ENCODE peak calls at places on chromosomes 7 and 10, in six cellular contexts. One of them, this sample, is unnamed.

GRCh38 chr7:105718511-105718925 is 137.2 kb upstream of the EFCAB10 start:
- DNase-seq in left ventricle myocardium inferior: peak; percentile 26
- DNase-seq in esophagus muscularis mucosa: no peak
- DNase-seq in ovary: no peak
- DNase-seq in uterus: no peak
- DNase-seq in AG04450: no peak
- DNase-seq in this sample: no peak

GRCh38 chr7:92987543-92987942 is 130.2 kb downstream of the SAMD9 start:
- DNase-seq in left ventricle myocardium inferior: no peak
- DNase-seq in esophagus muscularis mucosa: no peak
- DNase-seq in ovary: no peak
- DNase-seq in uterus: no peak
- DNase-seq in AG04450: no peak
- DNase-seq in this sample: no peak

GRCh38 chr7:47636111-47636692 is 54.3 kb upstream of the TNS3 start:
- DNase-seq in left ventricle myocardium inferior: peak; percentile 32
- DNase-seq in esophagus muscularis mucosa: no peak
- DNase-seq in ovary: no peak
- DNase-seq in uterus: no peak
- DNase-seq in AG04450: no peak
- DNase-seq in this sample: no peak

GRCh38 chr10:52778511-52779392 is 6.2 kb upstream of the MBL2 start:
- DNase-seq in left ventricle myocardium inferior: no peak
- DNase-seq in esophagus muscularis mucosa: peak; percentile 70
- DNase-seq in ovary: no peak
- DNase-seq in uterus: no peak
- DNase-seq in AG04450: no peak
- DNase-seq in this sample: peak; percentile 7

GRCh38 chr7:142785841-142786250 is 15.1 kb downstream of the PRSS2 start:
- DNase-seq in left ventricle myocardium inferior: no peak
- DNase-seq in esophagus muscularis mucosa: no peak
- DNase-seq in ovary: no peak
- DNase-seq in uterus: no peak
- DNase-seq in AG04450: no peak
- DNase-seq in this sample: no peak

GRCh38 chr10:108445746-108446145 is 1281.2 kb upstream of the SORCS1 start:
- DNase-seq in left ventricle myocardium inferior: no peak
- DNase-seq in esophagus muscularis mucosa: peak; percentile 47
- DNase-seq in ovary: no peak
- DNase-seq in uterus: no peak
- DNase-seq in AG04450: no peak
- DNase-seq in this sample: no peak

GRCh38 chr10:44308935-44309334 is 76.0 kb downstream of the CXCL12 start:
- DNase-seq in left ventricle myocardium inferior: no peak
- DNase-seq in esophagus muscularis mucosa: peak; percentile 88
- DNase-seq in ovary: no peak
- DNase-seq in uterus: no peak
- DNase-seq in AG04450: no peak
- DNase-seq in this sample: no peak

GRCh38 chr7:149310113-149310836 is 48.3 kb downstream of the ZNF783 start:
- DNase-seq in left ventricle myocardium inferior: no peak
- DNase-seq in esophagus muscularis mucosa: no peak
- DNase-seq in ovary: peak; percentile 22
- DNase-seq in uterus: no peak
- DNase-seq in AG04450: peak; percentile 50
- DNase-seq in this sample: peak; percentile 57

GRCh38 chr10:5666324-5667220 is at the start of gene ASB13:
- DNase-seq in left ventricle myocardium inferior: peak; percentile 81
- DNase-seq in esophagus muscularis mucosa: peak; percentile 90
- DNase-seq in ovary: peak; percentile 69
- DNase-seq in uterus: peak; percentile 52
- DNase-seq in AG04450: no peak
- DNase-seq in this sample: no peak

GRCh38 chr7:27188666-27189559 is 3.9 kb upstream of the HOXA11 start:
- DNase-seq in left ventricle myocardium inferior: no peak
- DNase-seq in esophagus muscularis mucosa: no peak
- DNase-seq in ovary: no peak
- DNase-seq in uterus: peak; percentile 79
- DNase-seq in AG04450: no peak
- DNase-seq in this sample: no peak

GRCh38 chr10:69644658-69645295 is 14.7 kb downstream of the FAM241B start:
- DNase-seq in left ventricle myocardium inferior: peak; percentile 40
- DNase-seq in esophagus muscularis mucosa: no peak
- DNase-seq in ovary: peak; percentile 40
- DNase-seq in uterus: no peak
- DNase-seq in AG04450: peak; percentile 20
- DNase-seq in this sample: peak; percentile 39

GRCh38 chr7:25858562-25859411 is 293.2 kb upstream of the NFE2L3 start:
- DNase-seq in left ventricle myocardium inferior: no peak
- DNase-seq in esophagus muscularis mucosa: no peak
- DNase-seq in ovary: no peak
- DNase-seq in uterus: no peak
- DNase-seq in AG04450: no peak
- DNase-seq in this sample: no peak

GRCh38 chr7:25858200-25858561 is 293.8 kb upstream of the NFE2L3 start:
- DNase-seq in left ventricle myocardium inferior: no peak
- DNase-seq in esophagus muscularis mucosa: no peak
- DNase-seq in ovary: no peak
- DNase-seq in uterus: no peak
- DNase-seq in AG04450: no peak
- DNase-seq in this sample: no peak

GRCh38 chr7:25860206-25860881 is 291.7 kb upstream of the NFE2L3 start:
- DNase-seq in left ventricle myocardium inferior: no peak
- DNase-seq in esophagus muscularis mucosa: no peak
- DNase-seq in ovary: no peak
- DNase-seq in uterus: no peak
- DNase-seq in AG04450: no peak
- DNase-seq in this sample: no peak

GRCh38 chr7:25859732-25860131 is 292.3 kb upstream of the NFE2L3 start:
- DNase-seq in left ventricle myocardium inferior: no peak
- DNase-seq in esophagus muscularis mucosa: no peak
- DNase-seq in ovary: no peak
- DNase-seq in uterus: no peak
- DNase-seq in AG04450: no peak
- DNase-seq in this sample: no peak

GRCh38 chr7:25859412-25859704 is 292.6 kb upstream of the NFE2L3 start:
- DNase-seq in left ventricle myocardium inferior: no peak
- DNase-seq in esophagus muscularis mucosa: no peak
- DNase-seq in ovary: no peak
- DNase-seq in uterus: no peak
- DNase-seq in AG04450: no peak
- DNase-seq in this sample: no peak
- H3K4me3 ChIP-seq in left ventricle myocardium inferior: no peak overlapping the region
- H3K4me3 ChIP-seq in esophagus muscularis mucosa: no peak overlapping the region
- H3K4me3 ChIP-seq in ovary: no peak overlapping the region
- H3K4me3 ChIP-seq in uterus: no peak overlapping the region
- H3K4me3 ChIP-seq in AG04450: no peak overlapping the region
- H3K4me3 ChIP-seq in this sample: no peak overlapping the region

DNA sequence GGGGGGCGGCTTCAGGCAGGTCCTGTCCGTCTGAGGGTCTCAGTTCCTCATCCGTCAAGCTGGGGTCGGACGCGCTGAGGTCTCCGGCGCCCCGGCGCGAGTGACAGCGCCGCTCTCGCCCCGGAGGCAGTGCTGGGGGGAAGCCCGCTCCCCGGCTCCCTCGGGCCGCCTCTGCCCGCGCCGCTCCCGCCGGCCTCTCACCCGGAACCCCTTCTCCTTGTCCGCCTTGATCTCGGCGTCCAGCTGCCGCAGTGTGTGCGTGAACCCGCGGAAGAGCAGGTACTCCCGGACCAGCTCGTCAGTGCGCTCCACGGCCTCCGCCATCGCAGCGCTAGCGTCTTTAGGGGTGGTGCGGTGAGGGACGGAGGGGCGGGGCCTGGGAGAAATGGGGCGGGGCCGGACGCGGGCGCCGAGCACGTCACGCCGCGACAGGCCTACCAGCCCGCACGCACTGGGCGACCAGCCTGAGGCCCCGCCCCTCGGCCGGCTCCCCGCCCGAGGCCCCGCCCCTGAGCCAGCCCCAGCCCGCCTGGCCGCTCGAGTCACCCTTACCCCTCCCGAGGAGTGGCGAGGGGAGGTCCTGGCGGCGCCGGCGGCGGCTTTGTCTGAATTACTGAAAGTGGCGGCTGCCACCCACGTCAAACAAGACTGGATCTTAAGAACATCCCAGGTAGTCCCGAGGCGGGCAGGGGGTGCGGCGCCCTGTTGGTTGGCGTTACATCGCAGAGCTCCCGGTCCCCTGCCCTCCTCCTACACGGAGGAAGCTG is at the start of gene WDR91:
- DNase-seq in left ventricle myocardium inferior: peak; percentile 96
- DNase-seq in esophagus muscularis mucosa: peak; percentile 98
- DNase-seq in ovary: peak; percentile 97
- DNase-seq in uterus: peak; percentile 95
- DNase-seq in AG04450: peak; percentile 61
- DNase-seq in this sample: peak; percentile 35
- TF ChIP-seq CTCF in left ventricle myocardium inferior: no peak
- TF ChIP-seq CTCF in esophagus muscularis mucosa: no peak
- TF ChIP-seq CTCF in ovary: peak; percentile 17
- TF ChIP-seq CTCF in uterus: peak; percentile 29
- TF ChIP-seq CTCF in AG04450: no peak
- TF ChIP-seq CTCF in this sample: no peak

GRCh38 chr10:114520453-114520852 is 116.2 kb upstream of the AFAP1L2 start:
- DNase-seq in left ventricle myocardium inferior: no peak
- DNase-seq in esophagus muscularis mucosa: no peak
- DNase-seq in ovary: no peak
- DNase-seq in uterus: no peak
- DNase-seq in AG04450: no peak
- DNase-seq in this sample: no peak

GRCh38 chr10:114519756-114520288 is 115.5 kb upstream of the AFAP1L2 start:
- DNase-seq in left ventricle myocardium inferior: no peak
- DNase-seq in esophagus muscularis mucosa: no peak
- DNase-seq in ovary: no peak
- DNase-seq in uterus: no peak
- DNase-seq in AG04450: no peak
- DNase-seq in this sample: no peak

GRCh38 chr10:114517681-114518250 is 113.5 kb upstream of the AFAP1L2 start:
- DNase-seq in left ventricle myocardium inferior: no peak
- DNase-seq in esophagus muscularis mucosa: no peak
- DNase-seq in ovary: no peak
- DNase-seq in uterus: no peak
- DNase-seq in AG04450: no peak
- DNase-seq in this sample: no peak

GRCh38 chr10:114518401-114519305 is 114.4 kb upstream of the AFAP1L2 start:
- DNase-seq in left ventricle myocardium inferior: no peak
- DNase-seq in esophagus muscularis mucosa: no peak
- DNase-seq in ovary: no peak
- DNase-seq in uterus: no peak
- DNase-seq in AG04450: no peak
- DNase-seq in this sample: no peak

DNA sequence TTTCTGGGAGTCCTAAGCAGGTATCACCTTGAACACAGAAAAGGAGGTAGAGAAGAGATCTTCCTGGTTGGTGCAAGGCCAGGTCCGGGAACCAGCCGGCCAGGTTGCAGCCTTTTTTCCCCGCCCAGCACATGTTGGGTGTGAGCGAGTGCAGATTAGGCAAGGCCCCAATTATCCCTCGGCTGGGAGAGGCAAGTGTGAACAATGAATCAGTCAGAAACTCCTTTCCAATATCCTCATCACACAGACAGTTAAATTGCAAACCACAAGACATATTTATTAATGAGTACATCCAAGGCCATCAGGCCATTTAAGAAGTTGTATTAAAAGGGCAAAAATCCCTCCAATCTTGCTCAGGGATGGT is 115.0 kb upstream of the AFAP1L2 start:
- DNase-seq in left ventricle myocardium inferior: no peak
- DNase-seq in esophagus muscularis mucosa: no peak
- DNase-seq in ovary: peak; percentile 62
- DNase-seq in uterus: no peak
- DNase-seq in AG04450: no peak
- DNase-seq in this sample: no peak
- H3K4me3 ChIP-seq in left ventricle myocardium inferior: no peak overlapping the region
- H3K4me3 ChIP-seq in esophagus muscularis mucosa: no peak overlapping the region
- H3K4me3 ChIP-seq in ovary: no peak overlapping the region
- H3K4me3 ChIP-seq in uterus: no peak overlapping the region
- H3K4me3 ChIP-seq in AG04450: no peak overlapping the region
- H3K4me3 ChIP-seq in this sample: no peak overlapping the region

GRCh38 chr7:88455696-88456095 is 149.0 kb upstream of the STEAP4 start:
- DNase-seq in left ventricle myocardium inferior: no peak
- DNase-seq in esophagus muscularis mucosa: no peak
- DNase-seq in ovary: no peak
- DNase-seq in uterus: no peak
- DNase-seq in AG04450: no peak
- DNase-seq in this sample: no peak

GRCh38 chr7:88462799-88463198 is 156.1 kb upstream of the STEAP4 start:
- DNase-seq in left ventricle myocardium inferior: no peak
- DNase-seq in esophagus muscularis mucosa: no peak
- DNase-seq in ovary: no peak
- DNase-seq in uterus: no peak
- DNase-seq in AG04450: no peak
- DNase-seq in this sample: no peak

GRCh38 chr7:88456490-88456889 is 149.8 kb upstream of the STEAP4 start:
- DNase-seq in left ventricle myocardium inferior: no peak
- DNase-seq in esophagus muscularis mucosa: no peak
- DNase-seq in ovary: no peak
- DNase-seq in uterus: no peak
- DNase-seq in AG04450: no peak
- DNase-seq in this sample: no peak

DNA sequence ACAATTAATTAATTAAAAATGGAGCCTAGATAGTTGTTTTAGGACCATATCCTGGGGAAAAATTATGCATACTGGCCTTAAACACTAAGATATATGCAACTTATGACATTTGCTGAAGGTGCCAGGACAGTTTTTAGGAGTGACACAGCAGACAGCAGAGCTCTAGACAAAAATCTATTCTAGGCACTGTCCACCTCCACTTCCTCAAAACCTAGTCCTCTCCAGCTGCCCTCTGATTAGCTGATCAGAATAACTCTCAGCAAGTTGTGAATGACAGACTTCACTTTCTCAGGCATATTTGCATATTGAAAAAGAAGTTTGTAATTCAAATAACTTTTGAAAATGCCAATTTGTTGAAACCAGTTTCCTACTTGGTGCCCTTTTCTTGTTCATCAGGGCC is 152.2 kb upstream of the STEAP4 start:
- DNase-seq in left ventricle myocardium inferior: no peak
- DNase-seq in esophagus muscularis mucosa: no peak
- DNase-seq in ovary: no peak
- DNase-seq in uterus: no peak
- DNase-seq in AG04450: no peak
- DNase-seq in this sample: no peak
- TF ChIP-seq CTCF in left ventricle myocardium inferior: no peak
- TF ChIP-seq CTCF in esophagus muscularis mucosa: no peak
- TF ChIP-seq CTCF in ovary: no peak
- TF ChIP-seq CTCF in uterus: no peak
- TF ChIP-seq CTCF in AG04450: no peak
- TF ChIP-seq CTCF in this sample: no peak

DNA sequence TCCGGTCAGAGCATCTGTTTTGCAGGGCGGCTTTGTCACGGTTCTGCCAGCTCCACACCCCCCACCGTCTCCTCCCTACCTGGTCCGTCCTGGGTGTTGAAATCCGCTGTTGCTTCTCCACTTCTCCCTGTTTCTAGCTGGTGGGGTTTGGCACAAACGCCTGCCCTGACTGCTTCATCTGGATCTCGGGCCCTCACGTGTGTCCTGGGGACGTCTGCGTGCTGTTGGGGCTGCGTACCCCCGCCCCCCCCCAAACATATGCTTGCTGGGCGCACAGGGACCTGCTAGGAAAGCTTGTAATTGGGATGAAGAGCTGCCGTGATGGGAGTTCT is 11.3 kb downstream of the AMZ1 start:
- DNase-seq in left ventricle myocardium inferior: no peak
- DNase-seq in esophagus muscularis mucosa: no peak
- DNase-seq in ovary: no peak
- DNase-seq in uterus: no peak
- DNase-seq in AG04450: no peak
- DNase-seq in this sample: no peak
- H3K4me3 ChIP-seq in left ventricle myocardium inferior: no peak overlapping the region
- H3K4me3 ChIP-seq in esophagus muscularis mucosa: no peak overlapping the region
- H3K4me3 ChIP-seq in ovary: no peak overlapping the region
- H3K4me3 ChIP-seq in uterus: no peak overlapping the region
- H3K4me3 ChIP-seq in AG04450: no peak overlapping the region
- H3K4me3 ChIP-seq in this sample: no peak overlapping the region

GRCh38 chr7:15389073-15389472 is 172.7 kb downstream of the AGMO start:
- DNase-seq in left ventricle myocardium inferior: no peak
- DNase-seq in esophagus muscularis mucosa: no peak
- DNase-seq in ovary: no peak
- DNase-seq in uterus: no peak
- DNase-seq in AG04450: no peak
- DNase-seq in this sample: no peak
- TF ChIP-seq CTCF in left ventricle myocardium inferior: no peak
- TF ChIP-seq CTCF in esophagus muscularis mucosa: no peak
- TF ChIP-seq CTCF in ovary: no peak
- TF ChIP-seq CTCF in uterus: no peak
- TF ChIP-seq CTCF in AG04450: peak; percentile 33
- TF ChIP-seq CTCF in this sample: no peak

This sample was measured in HFF-Myc.